ENCODE peak calls at places on chromosomes 11 and 22, in nine cellular contexts. L is breast epithelium, Y is tibial nerve, M is SK-N-SH, Q is cardiac muscle cell, R is heart right ventricle, H is PC-9, P is brain microvascular endothelial cell, B is gastrocnemius medialis. W is an unnamed sample.

GRCh38 chr11:66176650-66177049 is 91.8 kb upstream of the RAB1B start:
- DNase-seq in L (no peak), Y (no peak), M (no peak), Q (no peak), R (no peak), H (no peak), P (no peak), B (no peak), W (no peak)

GRCh38 chr11:34641456-34641855 is 20.6 kb downstream of the EHF start:
- DNase-seq in L (no peak), Y (no peak), M (no peak), Q (no peak), R (no peak), H (no peak), P (no peak), B (no peak), W (no peak)

GRCh38 chr22:37331034-37331428 is 48.7 kb downstream of the CYTH4 start:
- DNase-seq in L (no peak), Y (no peak), M (no peak), Q (peak), R (no peak), H (no peak), P (peak), B (no peak), W (no peak)

GRCh38 chr22:43435851-43436535 is 24.2 kb downstream of the MPPED1 start:
- DNase-seq in L (peak), Y (no peak), M (no peak), Q (no peak), R (no peak), H (no peak), P (no peak), B (no peak), W (no peak)

GRCh38 chr22:44363214-44363979 is 50.6 kb upstream of the SHISAL1 start:
- DNase-seq in L (no peak), Y (peak), M (peak), Q (peak), R (peak), H (peak), P (peak), B (peak), W (no peak)

GRCh38 chr11:45174168-45174835 is 27.9 kb downstream of the PRDM11 start:
- DNase-seq in L (no peak), Y (no peak), M (no peak), Q (no peak), R (no peak), H (no peak), P (no peak), B (no peak), W (no peak)

GRCh38 chr11:19595499-19595839 is 117.2 kb upstream of the NAV2 start:
- DNase-seq in L (no peak), Y (no peak), M (no peak), Q (no peak), R (no peak), H (no peak), P (no peak), B (no peak), W (no peak)

GRCh38 chr11:11931461-11932055 is 76.9 kb downstream of the DKK3 start:
- DNase-seq in L (no peak), Y (peak), M (peak), Q (peak), R (peak), H (peak), P (peak), B (no peak), W (no peak)

GRCh38 chr22:47802446-47802845 is 1040.0 kb downstream of the TBC1D22A start:
- DNase-seq in L (peak), Y (no peak), M (no peak), Q (no peak), R (no peak), H (no peak), P (no peak), B (no peak), W (no peak)

GRCh38 chr22:50459443-50460140 is 15.2 kb downstream of the SBF1 start:
- DNase-seq in L (no peak), Y (no peak), M (no peak), Q (no peak), R (no peak), H (no peak), P (no peak), B (no peak), W (no peak)
- TF ChIP-seq CTCF in L (no peak), Y (no peak), M (no peak), Q (no peak), R (no peak), H (no peak), P (no peak), B (no peak), W (no peak)

GRCh38 chr11:96075532-96075959 is 151.6 kb upstream of the MTMR2 start:
- DNase-seq in L (no peak), Y (no peak), M (no peak), Q (no peak), R (no peak), H (no peak), P (no peak), B (no peak), W (no peak)
- H3K27ac ChIP-seq in L (peak), Y (no peak), M (peak), Q (no peak), R (peak), H (peak), P (no peak), B (no peak), W (no peak)

DNA sequence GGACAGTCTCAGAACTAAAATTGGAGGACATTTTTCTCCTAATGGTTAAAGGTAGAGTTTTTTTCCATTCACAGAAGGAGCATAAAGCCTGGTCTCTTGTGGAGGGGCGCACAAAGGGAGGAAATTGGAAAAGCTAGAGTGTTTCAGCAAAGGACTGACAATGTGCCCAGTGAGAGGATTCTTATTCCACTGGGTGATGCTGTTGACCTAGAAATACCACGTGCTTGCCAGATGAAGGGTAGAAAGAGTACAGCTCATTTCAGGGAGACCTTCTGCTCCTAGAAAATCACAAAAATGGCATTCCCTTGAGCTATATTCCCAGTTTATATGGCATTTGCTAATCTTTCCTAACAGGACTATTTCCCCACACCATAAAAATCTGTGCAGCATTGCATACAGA is 21.1 kb downstream of the MS4A6E start:
- DNase-seq in L (no peak), Y (no peak), M (no peak), Q (no peak), R (no peak), H (no peak), P (no peak), B (no peak), W (no peak)
- TF ChIP-seq CTCF in L (no peak), Y (no peak), M (no peak), Q (no peak), R (no peak), H (no peak), P (no peak), B (no peak), W (no peak)

GRCh38 chr11:957201-957920 is 31.7 kb downstream of the AP2A2 start:
- DNase-seq in L (no peak), Y (no peak), M (no peak), Q (no peak), R (no peak), H (no peak), P (no peak), B (no peak), W (no peak)
- H3K27ac ChIP-seq in L (peak), Y (no peak), M (no peak), Q (no peak), R (no peak), H (no peak), P (no peak), B (no peak), W (no peak)

GRCh38 chr22:17744430-17744829 is 29.8 kb downstream of the BID start:
- DNase-seq in L (no peak), Y (no peak), M (no peak), Q (no peak), R (no peak), H (no peak), P (no peak), B (no peak), W (no peak)

GRCh38 chr22:17746916-17747315 is 27.4 kb downstream of the BID start:
- DNase-seq in L (no peak), Y (no peak), M (no peak), Q (no peak), R (no peak), H (no peak), P (no peak), B (no peak), W (no peak)

GRCh38 chr22:17749605-17750395 is 24.5 kb downstream of the BID start:
- DNase-seq in L (no peak), Y (no peak), M (no peak), Q (no peak), R (no peak), H (no peak), P (no peak), B (no peak), W (no peak)

GRCh38 chr22:17751596-17751995 is 22.7 kb downstream of the BID start:
- DNase-seq in L (no peak), Y (no peak), M (no peak), Q (no peak), R (no peak), H (no peak), P (no peak), B (no peak), W (no peak)

DNA sequence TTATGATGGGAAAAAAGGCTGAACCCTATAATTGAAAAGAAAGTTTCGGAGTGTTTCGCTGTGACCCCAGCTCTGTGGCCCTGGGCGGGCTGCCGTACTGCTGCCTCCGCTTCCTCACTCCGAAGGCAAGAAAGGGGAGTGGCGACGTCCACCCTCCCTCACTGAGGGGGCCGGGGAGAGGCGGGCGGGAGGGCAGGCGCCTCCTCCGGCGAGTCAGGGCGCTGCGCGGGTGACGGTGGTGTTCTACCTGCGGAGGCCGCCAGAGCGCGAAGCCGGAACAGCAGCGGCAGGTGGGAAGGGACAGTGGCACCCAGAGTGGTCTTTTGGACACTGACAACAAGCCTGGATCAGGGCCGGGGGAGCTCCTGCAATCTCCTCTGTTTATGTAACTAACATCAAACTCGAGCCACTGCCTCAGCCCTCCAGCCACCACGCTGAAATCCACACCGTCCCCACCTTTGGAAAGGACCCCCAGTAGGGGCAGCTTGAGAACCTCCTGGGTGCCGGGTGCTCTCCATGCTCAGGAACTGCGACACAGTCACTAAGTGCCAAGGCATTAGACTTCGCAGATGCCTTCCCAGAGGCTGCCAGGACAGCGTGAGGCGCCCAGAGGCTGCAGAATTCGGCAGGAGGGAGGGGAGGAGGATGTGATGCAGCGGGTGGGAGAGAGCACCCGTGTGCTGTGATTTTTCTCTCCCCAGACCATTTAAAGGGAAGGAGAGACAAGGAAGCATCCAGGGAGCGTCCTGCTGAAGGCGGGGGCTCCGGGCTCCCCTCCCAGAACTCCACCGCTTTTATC is 25.5 kb downstream of the BID start:
- DNase-seq in L (no peak), Y (no peak), M (no peak), Q (no peak), R (no peak), H (no peak), P (no peak), B (no peak), W (no peak)
- TF ChIP-seq CTCF in L (no peak), Y (no peak), M (no peak), Q (peak), R (peak), H (no peak), P (no peak), B (no peak), W (no peak)

GRCh38 chr11:63583288-63583687 is 20.1 kb upstream of the PLAAT2 start:
- DNase-seq in L (no peak), Y (no peak), M (no peak), Q (peak), R (no peak), H (no peak), P (no peak), B (no peak), W (no peak)
- H3K27ac ChIP-seq in L (peak), Y (peak), M (no peak), Q (no peak), R (no peak), H (no peak), P (no peak), B (no peak), W (no peak)

GRCh38 chr11:69922015-69922595 is 102.9 kb upstream of the FGF3 start:
- DNase-seq in L (peak), Y (no peak), M (no peak), Q (no peak), R (no peak), H (no peak), P (no peak), B (peak), W (no peak)
- TF ChIP-seq CTCF in L (no peak), Y (no peak), M (no peak), Q (no peak), R (no peak), H (no peak), P (no peak), B (no peak), W (no peak)

DNA sequence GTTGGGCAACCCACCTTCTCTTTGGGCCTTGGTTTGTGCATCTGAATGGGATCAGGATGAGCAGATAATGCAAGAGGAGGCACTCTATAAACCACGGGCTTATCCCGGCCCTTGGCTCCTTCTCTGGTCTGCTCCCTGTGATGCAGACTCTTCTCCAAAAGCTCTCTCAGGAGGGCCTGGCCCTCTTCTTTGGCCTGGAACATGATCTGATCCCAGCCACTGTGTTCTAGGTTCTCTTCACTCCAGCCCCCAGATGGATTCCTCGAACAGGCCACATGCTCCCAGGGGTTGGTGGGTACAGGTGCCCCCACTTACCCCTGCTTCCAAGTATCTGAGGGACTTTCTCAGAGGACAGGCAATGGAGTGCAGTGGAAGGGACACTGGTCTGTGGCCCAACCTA is 8.7 kb upstream of the UCP3 start:
- DNase-seq in L (no peak), Y (no peak), M (no peak), Q (no peak), R (no peak), H (no peak), P (no peak), B (no peak), W (no peak)
- H3K27ac ChIP-seq in L (peak), Y (no peak), M (no peak), Q (no peak), R (peak), H (peak), P (no peak), B (peak), W (no peak)

W was measured in CD4-positive, alpha-beta T cell.